ENCODE peak calls at places on chromosomes 2 and 18, in ten cellular contexts. One of them, this sample, is unnamed.

GRCh38 chr2:148177559-148177958 is 156.7 kb downstream of the MBD5 start:
- DNase-seq in naive thymus-derived CD8-positive, alpha-beta T cell: no peak
- DNase-seq in endothelial cell: no peak
- DNase-seq in cardiac fibroblast: no peak
- DNase-seq in GM06990: no peak
- DNase-seq in COLO829: no peak
- DNase-seq in nephron progenitor cell: no peak
- DNase-seq in GM12891: no peak
- DNase-seq in activated T-helper 1 cell treated with anti-CD3 and anti-CD28 coated beads, Interleukin-12 subunit alpha, Interleukin-12 subunit beta, Interleukin-2, Interleukin-4 antibody, amounts not matched to agents 30 ng/mL and 10 ng/mL and 1 ng/mL, durations not matched to agents 14 hours and 24 hours and 36 hours: no peak
- DNase-seq in GM04504: no peak
- DNase-seq in this sample: no peak

GRCh38 chr2:229132236-229132635 is 138.9 kb downstream of the PID1 start:
- DNase-seq in nephron progenitor cell: no peak
- DNase-seq in naive thymus-derived CD8-positive, alpha-beta T cell: no peak
- DNase-seq in GM06990: no peak
- DNase-seq in endothelial cell: no peak
- DNase-seq in GM04504: no peak
- DNase-seq in COLO829: no peak
- DNase-seq in activated T-helper 1 cell treated with anti-CD3 and anti-CD28 coated beads, Interleukin-12 subunit alpha, Interleukin-12 subunit beta, Interleukin-2, Interleukin-4 antibody, amounts not matched to agents 30 ng/mL and 10 ng/mL and 1 ng/mL, durations not matched to agents 14 hours and 24 hours and 36 hours: no peak
- DNase-seq in GM12891: no peak
- DNase-seq in cardiac fibroblast: no peak
- DNase-seq in this sample: no peak

GRCh38 chr2:47223980-47224379 is 68.9 kb upstream of the STPG4 start:
- DNase-seq in COLO829: no peak
- DNase-seq in activated T-helper 1 cell treated with anti-CD3 and anti-CD28 coated beads, Interleukin-12 subunit alpha, Interleukin-12 subunit beta, Interleukin-2, Interleukin-4 antibody, amounts not matched to agents 30 ng/mL and 10 ng/mL and 1 ng/mL, durations not matched to agents 14 hours and 24 hours and 36 hours: no peak
- DNase-seq in GM12891: no peak
- DNase-seq in GM04504: no peak
- DNase-seq in naive thymus-derived CD8-positive, alpha-beta T cell: no peak
- DNase-seq in nephron progenitor cell: no peak
- DNase-seq in endothelial cell: no peak
- DNase-seq in GM06990: no peak
- DNase-seq in cardiac fibroblast: peak
- DNase-seq in this sample: no peak

GRCh38 chr2:25294573-25295462 is 46.9 kb downstream of the DNMT3A start:
- DNase-seq in nephron progenitor cell: no peak
- DNase-seq in GM04504: no peak
- DNase-seq in GM06990: peak
- DNase-seq in activated T-helper 1 cell treated with anti-CD3 and anti-CD28 coated beads, Interleukin-12 subunit alpha, Interleukin-12 subunit beta, Interleukin-2, Interleukin-4 antibody, amounts not matched to agents 30 ng/mL and 10 ng/mL and 1 ng/mL, durations not matched to agents 14 hours and 24 hours and 36 hours: peak
- DNase-seq in GM12891: peak
- DNase-seq in cardiac fibroblast: peak
- DNase-seq in COLO829: peak
- DNase-seq in endothelial cell: peak
- DNase-seq in naive thymus-derived CD8-positive, alpha-beta T cell: peak
- DNase-seq in this sample: no peak

GRCh38 chr2:112692496-112692911 is 28.3 kb upstream of the NT5DC4 start:
- DNase-seq in GM06990: peak
- DNase-seq in nephron progenitor cell: no peak
- DNase-seq in naive thymus-derived CD8-positive, alpha-beta T cell: no peak
- DNase-seq in GM12891: peak
- DNase-seq in GM04504: peak
- DNase-seq in COLO829: no peak
- DNase-seq in cardiac fibroblast: peak
- DNase-seq in endothelial cell: no peak
- DNase-seq in activated T-helper 1 cell treated with anti-CD3 and anti-CD28 coated beads, Interleukin-12 subunit alpha, Interleukin-12 subunit beta, Interleukin-2, Interleukin-4 antibody, amounts not matched to agents 30 ng/mL and 10 ng/mL and 1 ng/mL, durations not matched to agents 14 hours and 24 hours and 36 hours: peak
- DNase-seq in this sample: no peak

GRCh38 chr2:85811173-85811849 is 57.5 kb downstream of the ATOH8 start:
- DNase-seq in activated T-helper 1 cell treated with anti-CD3 and anti-CD28 coated beads, Interleukin-12 subunit alpha, Interleukin-12 subunit beta, Interleukin-2, Interleukin-4 antibody, amounts not matched to agents 30 ng/mL and 10 ng/mL and 1 ng/mL, durations not matched to agents 14 hours and 24 hours and 36 hours: no peak
- DNase-seq in GM06990: no peak
- DNase-seq in endothelial cell: no peak
- DNase-seq in nephron progenitor cell: no peak
- DNase-seq in cardiac fibroblast: peak
- DNase-seq in GM12891: no peak
- DNase-seq in GM04504: peak
- DNase-seq in COLO829: no peak
- DNase-seq in naive thymus-derived CD8-positive, alpha-beta T cell: no peak
- DNase-seq in this sample: no peak

GRCh38 chr2:237427807-237428506 is 14.0 kb upstream of the COL6A3 start:
- DNase-seq in GM06990: peak
- DNase-seq in endothelial cell: no peak
- DNase-seq in GM04504: no peak
- DNase-seq in activated T-helper 1 cell treated with anti-CD3 and anti-CD28 coated beads, Interleukin-12 subunit alpha, Interleukin-12 subunit beta, Interleukin-2, Interleukin-4 antibody, amounts not matched to agents 30 ng/mL and 10 ng/mL and 1 ng/mL, durations not matched to agents 14 hours and 24 hours and 36 hours: peak
- DNase-seq in cardiac fibroblast: no peak
- DNase-seq in naive thymus-derived CD8-positive, alpha-beta T cell: peak
- DNase-seq in GM12891: no peak
- DNase-seq in nephron progenitor cell: no peak
- DNase-seq in COLO829: no peak
- DNase-seq in this sample: no peak

GRCh38 chr2:111709321-111709720 is 174.7 kb downstream of the ANAPC1 start:
- DNase-seq in GM04504: no peak
- DNase-seq in cardiac fibroblast: no peak
- DNase-seq in COLO829: no peak
- DNase-seq in activated T-helper 1 cell treated with anti-CD3 and anti-CD28 coated beads, Interleukin-12 subunit alpha, Interleukin-12 subunit beta, Interleukin-2, Interleukin-4 antibody, amounts not matched to agents 30 ng/mL and 10 ng/mL and 1 ng/mL, durations not matched to agents 14 hours and 24 hours and 36 hours: no peak
- DNase-seq in GM12891: no peak
- DNase-seq in GM06990: no peak
- DNase-seq in nephron progenitor cell: no peak
- DNase-seq in naive thymus-derived CD8-positive, alpha-beta T cell: no peak
- DNase-seq in endothelial cell: no peak
- DNase-seq in this sample: no peak

GRCh38 chr2:66446924-66447323 is 12.0 kb downstream of the MEIS1 start:
- DNase-seq in endothelial cell: no peak
- DNase-seq in naive thymus-derived CD8-positive, alpha-beta T cell: no peak
- DNase-seq in GM12891: no peak
- DNase-seq in nephron progenitor cell: no peak
- DNase-seq in activated T-helper 1 cell treated with anti-CD3 and anti-CD28 coated beads, Interleukin-12 subunit alpha, Interleukin-12 subunit beta, Interleukin-2, Interleukin-4 antibody, amounts not matched to agents 30 ng/mL and 10 ng/mL and 1 ng/mL, durations not matched to agents 14 hours and 24 hours and 36 hours: no peak
- DNase-seq in cardiac fibroblast: no peak
- DNase-seq in GM04504: no peak
- DNase-seq in GM06990: no peak
- DNase-seq in COLO829: no peak
- DNase-seq in this sample: no peak

GRCh38 chr18:73824684-73825083 is 322.9 kb downstream of the FBXO15 start:
- DNase-seq in nephron progenitor cell: no peak
- DNase-seq in cardiac fibroblast: no peak
- DNase-seq in endothelial cell: no peak
- DNase-seq in naive thymus-derived CD8-positive, alpha-beta T cell: no peak
- DNase-seq in GM06990: no peak
- DNase-seq in activated T-helper 1 cell treated with anti-CD3 and anti-CD28 coated beads, Interleukin-12 subunit alpha, Interleukin-12 subunit beta, Interleukin-2, Interleukin-4 antibody, amounts not matched to agents 30 ng/mL and 10 ng/mL and 1 ng/mL, durations not matched to agents 14 hours and 24 hours and 36 hours: no peak
- DNase-seq in GM12891: no peak
- DNase-seq in COLO829: no peak
- DNase-seq in GM04504: no peak
- DNase-seq in this sample: no peak

GRCh38 chr2:69278366-69278765 is 108.7 kb downstream of the GFPT1 start:
- DNase-seq in COLO829: peak
- DNase-seq in cardiac fibroblast: no peak
- DNase-seq in GM06990: no peak
- DNase-seq in endothelial cell: no peak
- DNase-seq in nephron progenitor cell: no peak
- DNase-seq in naive thymus-derived CD8-positive, alpha-beta T cell: no peak
- DNase-seq in GM12891: no peak
- DNase-seq in GM04504: no peak
- DNase-seq in activated T-helper 1 cell treated with anti-CD3 and anti-CD28 coated beads, Interleukin-12 subunit alpha, Interleukin-12 subunit beta, Interleukin-2, Interleukin-4 antibody, amounts not matched to agents 30 ng/mL and 10 ng/mL and 1 ng/mL, durations not matched to agents 14 hours and 24 hours and 36 hours: no peak
- DNase-seq in this sample: no peak

GRCh38 chr2:219228026-219228744 is 1.3 kb downstream of the ATG9A start:
- DNase-seq in GM12891: no peak
- DNase-seq in nephron progenitor cell: no peak
- DNase-seq in endothelial cell: no peak
- DNase-seq in COLO829: no peak
- DNase-seq in activated T-helper 1 cell treated with anti-CD3 and anti-CD28 coated beads, Interleukin-12 subunit alpha, Interleukin-12 subunit beta, Interleukin-2, Interleukin-4 antibody, amounts not matched to agents 30 ng/mL and 10 ng/mL and 1 ng/mL, durations not matched to agents 14 hours and 24 hours and 36 hours: no peak
- DNase-seq in cardiac fibroblast: peak
- DNase-seq in naive thymus-derived CD8-positive, alpha-beta T cell: no peak
- DNase-seq in GM06990: no peak
- DNase-seq in GM04504: no peak
- DNase-seq in this sample: no peak

GRCh38 chr18:35392375-35392774 is 15.2 kb upstream of the ZNF396 start:
- DNase-seq in GM06990: no peak
- DNase-seq in cardiac fibroblast: no peak
- DNase-seq in GM12891: no peak
- DNase-seq in endothelial cell: no peak
- DNase-seq in naive thymus-derived CD8-positive, alpha-beta T cell: no peak
- DNase-seq in GM04504: no peak
- DNase-seq in COLO829: no peak
- DNase-seq in activated T-helper 1 cell treated with anti-CD3 and anti-CD28 coated beads, Interleukin-12 subunit alpha, Interleukin-12 subunit beta, Interleukin-2, Interleukin-4 antibody, amounts not matched to agents 30 ng/mL and 10 ng/mL and 1 ng/mL, durations not matched to agents 14 hours and 24 hours and 36 hours: no peak
- DNase-seq in nephron progenitor cell: no peak
- DNase-seq in this sample: no peak

GRCh38 chr2:233919938-233920337 is 2.8 kb downstream of the TRPM8 start:
- DNase-seq in GM04504: peak
- DNase-seq in endothelial cell: no peak
- DNase-seq in cardiac fibroblast: peak
- DNase-seq in GM06990: no peak
- DNase-seq in COLO829: no peak
- DNase-seq in naive thymus-derived CD8-positive, alpha-beta T cell: no peak
- DNase-seq in GM12891: no peak
- DNase-seq in activated T-helper 1 cell treated with anti-CD3 and anti-CD28 coated beads, Interleukin-12 subunit alpha, Interleukin-12 subunit beta, Interleukin-2, Interleukin-4 antibody, amounts not matched to agents 30 ng/mL and 10 ng/mL and 1 ng/mL, durations not matched to agents 14 hours and 24 hours and 36 hours: no peak
- DNase-seq in nephron progenitor cell: no peak
- DNase-seq in this sample: no peak

GRCh38 chr2:69578201-69578555 is 65.4 kb downstream of the AAK1 start:
- DNase-seq in GM04504: no peak
- DNase-seq in activated T-helper 1 cell treated with anti-CD3 and anti-CD28 coated beads, Interleukin-12 subunit alpha, Interleukin-12 subunit beta, Interleukin-2, Interleukin-4 antibody, amounts not matched to agents 30 ng/mL and 10 ng/mL and 1 ng/mL, durations not matched to agents 14 hours and 24 hours and 36 hours: no peak
- DNase-seq in cardiac fibroblast: no peak
- DNase-seq in naive thymus-derived CD8-positive, alpha-beta T cell: no peak
- DNase-seq in endothelial cell: no peak
- DNase-seq in COLO829: no peak
- DNase-seq in GM06990: no peak
- DNase-seq in nephron progenitor cell: no peak
- DNase-seq in GM12891: no peak
- DNase-seq in this sample: no peak

GRCh38 chr2:134261398-134262131 is 7.7 kb downstream of the MGAT5 start:
- DNase-seq in GM06990: no peak
- DNase-seq in naive thymus-derived CD8-positive, alpha-beta T cell: no peak
- DNase-seq in GM12891: no peak
- DNase-seq in COLO829: no peak
- DNase-seq in activated T-helper 1 cell treated with anti-CD3 and anti-CD28 coated beads, Interleukin-12 subunit alpha, Interleukin-12 subunit beta, Interleukin-2, Interleukin-4 antibody, amounts not matched to agents 30 ng/mL and 10 ng/mL and 1 ng/mL, durations not matched to agents 14 hours and 24 hours and 36 hours: no peak
- DNase-seq in cardiac fibroblast: peak
- DNase-seq in GM04504: no peak
- DNase-seq in endothelial cell: no peak
- DNase-seq in nephron progenitor cell: no peak
- DNase-seq in this sample: no peak

GRCh38 chr2:209331291-209331844 is 92.5 kb upstream of the MAP2 start:
- DNase-seq in naive thymus-derived CD8-positive, alpha-beta T cell: no peak
- DNase-seq in activated T-helper 1 cell treated with anti-CD3 and anti-CD28 coated beads, Interleukin-12 subunit alpha, Interleukin-12 subunit beta, Interleukin-2, Interleukin-4 antibody, amounts not matched to agents 30 ng/mL and 10 ng/mL and 1 ng/mL, durations not matched to agents 14 hours and 24 hours and 36 hours: no peak
- DNase-seq in COLO829: peak
- DNase-seq in nephron progenitor cell: no peak
- DNase-seq in GM12891: no peak
- DNase-seq in GM04504: no peak
- DNase-seq in GM06990: no peak
- DNase-seq in cardiac fibroblast: peak
- DNase-seq in endothelial cell: no peak
- DNase-seq in this sample: peak

GRCh38 chr2:126359494-126359893 is 296.5 kb upstream of the GYPC start:
- DNase-seq in GM04504: no peak
- DNase-seq in GM12891: no peak
- DNase-seq in naive thymus-derived CD8-positive, alpha-beta T cell: no peak
- DNase-seq in endothelial cell: no peak
- DNase-seq in cardiac fibroblast: peak
- DNase-seq in COLO829: peak
- DNase-seq in activated T-helper 1 cell treated with anti-CD3 and anti-CD28 coated beads, Interleukin-12 subunit alpha, Interleukin-12 subunit beta, Interleukin-2, Interleukin-4 antibody, amounts not matched to agents 30 ng/mL and 10 ng/mL and 1 ng/mL, durations not matched to agents 14 hours and 24 hours and 36 hours: no peak
- DNase-seq in GM06990: no peak
- DNase-seq in nephron progenitor cell: no peak
- DNase-seq in this sample: no peak

GRCh38 chr2:175750195-175750594 is 251.9 kb downstream of the LNPK start:
- DNase-seq in GM06990: no peak
- DNase-seq in nephron progenitor cell: no peak
- DNase-seq in activated T-helper 1 cell treated with anti-CD3 and anti-CD28 coated beads, Interleukin-12 subunit alpha, Interleukin-12 subunit beta, Interleukin-2, Interleukin-4 antibody, amounts not matched to agents 30 ng/mL and 10 ng/mL and 1 ng/mL, durations not matched to agents 14 hours and 24 hours and 36 hours: no peak
- DNase-seq in cardiac fibroblast: no peak
- DNase-seq in endothelial cell: no peak
- DNase-seq in GM04504: no peak
- DNase-seq in GM12891: no peak
- DNase-seq in COLO829: no peak
- DNase-seq in naive thymus-derived CD8-positive, alpha-beta T cell: no peak
- DNase-seq in this sample: no peak

GRCh38 chr2:61889212-61889956 is 928 bp upstream of the CCT4 start:
- DNase-seq in GM06990: peak
- DNase-seq in cardiac fibroblast: no peak
- DNase-seq in GM04504: no peak
- DNase-seq in endothelial cell: no peak
- DNase-seq in nephron progenitor cell: peak
- DNase-seq in activated T-helper 1 cell treated with anti-CD3 and anti-CD28 coated beads, Interleukin-12 subunit alpha, Interleukin-12 subunit beta, Interleukin-2, Interleukin-4 antibody, amounts not matched to agents 30 ng/mL and 10 ng/mL and 1 ng/mL, durations not matched to agents 14 hours and 24 hours and 36 hours: no peak
- DNase-seq in COLO829: no peak
- DNase-seq in naive thymus-derived CD8-positive, alpha-beta T cell: no peak
- DNase-seq in GM12891: no peak
- DNase-seq in this sample: no peak

GRCh38 chr2:220504890-220505564 is 877.6 kb downstream of the SLC4A3 start:
- DNase-seq in GM06990: no peak
- DNase-seq in GM04504: no peak
- DNase-seq in COLO829: no peak
- DNase-seq in endothelial cell: peak
- DNase-seq in activated T-helper 1 cell treated with anti-CD3 and anti-CD28 coated beads, Interleukin-12 subunit alpha, Interleukin-12 subunit beta, Interleukin-2, Interleukin-4 antibody, amounts not matched to agents 30 ng/mL and 10 ng/mL and 1 ng/mL, durations not matched to agents 14 hours and 24 hours and 36 hours: no peak
- DNase-seq in GM12891: no peak
- DNase-seq in naive thymus-derived CD8-positive, alpha-beta T cell: no peak
- DNase-seq in cardiac fibroblast: peak
- DNase-seq in nephron progenitor cell: no peak
- DNase-seq in this sample: peak

GRCh38 chr2:127695491-127696472 is 5.5 kb upstream of the SFT2D3 start:
- DNase-seq in naive thymus-derived CD8-positive, alpha-beta T cell: no peak
- DNase-seq in nephron progenitor cell: peak
- DNase-seq in COLO829: no peak
- DNase-seq in cardiac fibroblast: peak
- DNase-seq in GM06990: peak
- DNase-seq in GM12891: no peak
- DNase-seq in endothelial cell: peak
- DNase-seq in activated T-helper 1 cell treated with anti-CD3 and anti-CD28 coated beads, Interleukin-12 subunit alpha, Interleukin-12 subunit beta, Interleukin-2, Interleukin-4 antibody, amounts not matched to agents 30 ng/mL and 10 ng/mL and 1 ng/mL, durations not matched to agents 14 hours and 24 hours and 36 hours: no peak
- DNase-seq in GM04504: no peak
- DNase-seq in this sample: no peak

GRCh38 chr2:150653351-150653750 is 165.9 kb upstream of the RND3 start:
- DNase-seq in GM12891: no peak
- DNase-seq in GM06990: no peak
- DNase-seq in naive thymus-derived CD8-positive, alpha-beta T cell: no peak
- DNase-seq in cardiac fibroblast: no peak
- DNase-seq in GM04504: no peak
- DNase-seq in activated T-helper 1 cell treated with anti-CD3 and anti-CD28 coated beads, Interleukin-12 subunit alpha, Interleukin-12 subunit beta, Interleukin-2, Interleukin-4 antibody, amounts not matched to agents 30 ng/mL and 10 ng/mL and 1 ng/mL, durations not matched to agents 14 hours and 24 hours and 36 hours: no peak
- DNase-seq in endothelial cell: no peak
- DNase-seq in COLO829: no peak
- DNase-seq in nephron progenitor cell: no peak
- DNase-seq in this sample: no peak

GRCh38 chr2:195471163-195471562 is 185.9 kb upstream of the SLC39A10 start:
- DNase-seq in naive thymus-derived CD8-positive, alpha-beta T cell: no peak
- DNase-seq in activated T-helper 1 cell treated with anti-CD3 and anti-CD28 coated beads, Interleukin-12 subunit alpha, Interleukin-12 subunit beta, Interleukin-2, Interleukin-4 antibody, amounts not matched to agents 30 ng/mL and 10 ng/mL and 1 ng/mL, durations not matched to agents 14 hours and 24 hours and 36 hours: no peak
- DNase-seq in cardiac fibroblast: no peak
- DNase-seq in GM12891: no peak
- DNase-seq in endothelial cell: no peak
- DNase-seq in GM06990: no peak
- DNase-seq in nephron progenitor cell: no peak
- DNase-seq in GM04504: no peak
- DNase-seq in COLO829: no peak
- DNase-seq in this sample: no peak

GRCh38 chr2:207836526-207837133 is 66.9 kb upstream of the FZD5 start:
- DNase-seq in endothelial cell: no peak
- DNase-seq in naive thymus-derived CD8-positive, alpha-beta T cell: no peak
- DNase-seq in nephron progenitor cell: no peak
- DNase-seq in GM06990: no peak
- DNase-seq in GM04504: no peak
- DNase-seq in COLO829: no peak
- DNase-seq in GM12891: no peak
- DNase-seq in cardiac fibroblast: no peak
- DNase-seq in activated T-helper 1 cell treated with anti-CD3 and anti-CD28 coated beads, Interleukin-12 subunit alpha, Interleukin-12 subunit beta, Interleukin-2, Interleukin-4 antibody, amounts not matched to agents 30 ng/mL and 10 ng/mL and 1 ng/mL, durations not matched to agents 14 hours and 24 hours and 36 hours: no peak
- DNase-seq in this sample: no peak

GRCh38 chr2:188399159-188399558 is 107.5 kb downstream of the GULP1 start:
- DNase-seq in naive thymus-derived CD8-positive, alpha-beta T cell: no peak
- DNase-seq in activated T-helper 1 cell treated with anti-CD3 and anti-CD28 coated beads, Interleukin-12 subunit alpha, Interleukin-12 subunit beta, Interleukin-2, Interleukin-4 antibody, amounts not matched to agents 30 ng/mL and 10 ng/mL and 1 ng/mL, durations not matched to agents 14 hours and 24 hours and 36 hours: no peak
- DNase-seq in GM06990: no peak
- DNase-seq in cardiac fibroblast: peak
- DNase-seq in GM12891: no peak
- DNase-seq in COLO829: peak
- DNase-seq in nephron progenitor cell: no peak
- DNase-seq in endothelial cell: no peak
- DNase-seq in GM04504: no peak
- DNase-seq in this sample: no peak

GRCh38 chr2:88580088-88580487 is 47.2 kb downstream of the EIF2AK3 start:
- DNase-seq in nephron progenitor cell: no peak
- DNase-seq in GM12891: no peak
- DNase-seq in activated T-helper 1 cell treated with anti-CD3 and anti-CD28 coated beads, Interleukin-12 subunit alpha, Interleukin-12 subunit beta, Interleukin-2, Interleukin-4 antibody, amounts not matched to agents 30 ng/mL and 10 ng/mL and 1 ng/mL, durations not matched to agents 14 hours and 24 hours and 36 hours: no peak
- DNase-seq in naive thymus-derived CD8-positive, alpha-beta T cell: no peak
- DNase-seq in COLO829: no peak
- DNase-seq in GM06990: no peak
- DNase-seq in endothelial cell: no peak
- DNase-seq in cardiac fibroblast: no peak
- DNase-seq in GM04504: no peak
- DNase-seq in this sample: no peak

GRCh38 chr2:241161646-241162281 is 11.5 kb downstream of the PPP1R7 start:
- DNase-seq in GM04504: peak
- DNase-seq in naive thymus-derived CD8-positive, alpha-beta T cell: no peak
- DNase-seq in activated T-helper 1 cell treated with anti-CD3 and anti-CD28 coated beads, Interleukin-12 subunit alpha, Interleukin-12 subunit beta, Interleukin-2, Interleukin-4 antibody, amounts not matched to agents 30 ng/mL and 10 ng/mL and 1 ng/mL, durations not matched to agents 14 hours and 24 hours and 36 hours: no peak
- DNase-seq in GM12891: no peak
- DNase-seq in GM06990: no peak
- DNase-seq in nephron progenitor cell: no peak
- DNase-seq in COLO829: no peak
- DNase-seq in endothelial cell: no peak
- DNase-seq in cardiac fibroblast: peak
- DNase-seq in this sample: no peak

This sample was measured in LNCaP clone FGC.